ENCODE peak calls at places on chromosomes 6 and 20, in eight cellular contexts. Q, V, E, K, M, R, B and P are unnamed samples.
A peak's percentile ranks its signal among the peaks of the same experiment; 100 is the strongest.

GRCh38 chr20:20363449-20364015 is 4.4 kb upstream of the INSM1 start:
- DNase-seq in V (no peak), R (no peak), Q (no peak), B (no peak), M (no peak), E (no peak), K (peak; percentile 54), P (no peak)

GRCh38 chr20:19738936-19739335 is 19.1 kb upstream of the RIN2 start:
- DNase-seq in V (no peak), E (no peak), K (no peak), M (no peak), Q (no peak), B (no peak), R (no peak), P (no peak)

GRCh38 chr6:132053523-132053922 is 102.4 kb upstream of the CCN2 start:
- DNase-seq in E (no peak), R (no peak), B (no peak), K (no peak), V (no peak), M (no peak), Q (no peak), P (no peak)

GRCh38 chr6:125191916-125192609 is 38.5 kb downstream of the TPD52L1 start:
- DNase-seq in K (peak; percentile 54), E (peak; percentile 54), M (peak; percentile 4), B (no peak), R (peak; percentile 56), V (no peak), Q (peak; percentile 15), P (no peak)

GRCh38 chr20:56702931-56703840 is 74.1 kb downstream of the TFAP2C start:
- DNase-seq in Q (no peak), B (no peak), V (no peak), K (no peak), M (no peak), R (peak; percentile 93), E (no peak), P (no peak)

GRCh38 chr20:50188879-50189680 is 1.6 kb upstream of the CEBPB start:
- DNase-seq in V (no peak), E (no peak), Q (no peak), M (no peak), K (no peak), B (no peak), R (no peak), P (no peak)

GRCh38 chr20:46218656-46219055 is 89.6 kb downstream of the CDH22 start:
- DNase-seq in V (no peak), K (no peak), M (no peak), E (no peak), B (no peak), Q (no peak), R (no peak), P (no peak)

GRCh38 chr20:840858-841567 is 7.5 kb downstream of the FAM110A start:
- DNase-seq in R (peak; percentile 61), B (peak; percentile 82), Q (no peak), M (no peak), K (no peak), V (peak; percentile 32), E (no peak), P (no peak)

GRCh38 chr6:80272988-80273387 is 166.5 kb downstream of the BCKDHB start:
- DNase-seq in V (no peak), E (no peak), R (no peak), Q (no peak), B (no peak), M (no peak), K (no peak), P (no peak)

GRCh38 chr6:133132583-133132982 is 108.6 kb upstream of the EYA4 start:
- DNase-seq in R (no peak), V (no peak), K (no peak), B (no peak), E (no peak), Q (no peak), M (no peak), P (peak; percentile 9)

GRCh38 chr20:46135856-46136633 is 17.9 kb downstream of the CD40 start:
- DNase-seq in Q (no peak), E (no peak), B (no peak), V (no peak), M (no peak), R (no peak), K (no peak), P (no peak)

GRCh38 chr20:61896058-61896961 is 169.4 kb downstream of the TAF4 start:
- DNase-seq in Q (no peak), M (no peak), R (no peak), K (peak; percentile 77), B (peak; percentile 49), E (peak; percentile 67), V (no peak), P (no peak)

GRCh38 chr6:167030222-167031072 is 31.2 kb downstream of the CEP43 start:
- DNase-seq in B (no peak), K (no peak), E (no peak), R (no peak), M (no peak), V (no peak), Q (no peak), P (no peak)

GRCh38 chr20:45470939-45471338 is 1.4 kb downstream of the WFDC2 start:
- DNase-seq in R (no peak), K (no peak), B (no peak), E (no peak), Q (no peak), M (no peak), V (no peak), P (no peak)

GRCh38 chr6:46651766-46652165 is 852 bp downstream of the CYP39A1 start:
- DNase-seq in K (no peak), B (no peak), V (no peak), E (no peak), Q (no peak), R (no peak), M (no peak), P (no peak)

GRCh38 chr6:69216127-69216526 is 580.7 kb downstream of the LMBRD1 start:
- DNase-seq in B (no peak), Q (no peak), E (no peak), V (no peak), M (no peak), K (no peak), R (no peak), P (no peak)

GRCh38 chr6:150183105-150183504 is 40.3 kb downstream of the PPP1R14C start:
- DNase-seq in M (no peak), B (no peak), Q (no peak), E (no peak), V (no peak), K (no peak), R (no peak), P (no peak)

GRCh38 chr6:95819461-95819860 is 196.3 kb upstream of the FUT9 start:
- DNase-seq in K (no peak), Q (no peak), V (no peak), B (no peak), M (no peak), R (no peak), E (no peak), P (no peak)

GRCh38 chr6:95815389-95816056 is 200.3 kb upstream of the FUT9 start:
- DNase-seq in K (no peak), Q (no peak), E (no peak), B (no peak), R (no peak), M (no peak), V (no peak), P (no peak)

DNA sequence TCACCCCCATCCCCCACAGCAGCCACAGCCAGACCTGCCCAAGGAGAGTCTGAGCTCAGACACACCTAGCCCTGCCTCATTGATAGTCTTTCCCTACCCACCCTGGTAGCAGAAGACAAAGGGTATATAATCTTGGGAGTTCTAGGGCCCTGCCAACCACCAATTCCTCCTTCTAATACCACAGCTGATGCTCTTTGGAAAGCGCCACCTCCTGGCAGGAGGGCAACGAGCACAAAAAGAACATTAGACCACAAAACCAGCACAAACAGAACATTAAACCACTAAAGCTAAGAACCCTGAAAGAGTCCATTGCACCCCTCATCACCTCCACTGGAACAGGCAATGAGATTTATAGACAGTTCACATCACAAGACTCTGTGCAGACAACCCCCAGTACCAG is 195.8 kb upstream of the FUT9 start:
- DNase-seq in R (no peak), V (no peak), M (no peak), Q (no peak), K (no peak), E (no peak), B (no peak), P (no peak)
- TF ChIP-seq CTCF in R (no peak), V (no peak), M (no peak), Q (no peak), K (no peak), E (peak; percentile 5), B (no peak), P (no peak)

GRCh38 chr20:32621914-32622584 is 36.9 kb upstream of the NOL4L start:
- DNase-seq in B (no peak), M (no peak), R (no peak), Q (no peak), K (no peak), V (no peak), E (no peak), P (no peak)

GRCh38 chr20:32622585-32623468 is 37.7 kb upstream of the NOL4L start:
- DNase-seq in R (no peak), E (no peak), M (no peak), V (no peak), K (no peak), B (no peak), Q (no peak), P (no peak)

GRCh38 chr20:32625996-32626395 is 40.9 kb upstream of the NOL4L start:
- DNase-seq in B (no peak), V (no peak), E (no peak), M (no peak), R (no peak), K (no peak), Q (no peak), P (no peak)

GRCh38 chr20:32624687-32625345 is 39.7 kb upstream of the NOL4L start:
- DNase-seq in E (no peak), R (no peak), K (no peak), M (no peak), B (no peak), V (no peak), Q (no peak), P (no peak)

GRCh38 chr20:32623667-32624157 is 38.6 kb upstream of the NOL4L start:
- DNase-seq in B (no peak), R (no peak), E (no peak), K (no peak), V (no peak), M (no peak), Q (no peak), P (no peak)
- TF ChIP-seq CTCF in B (no peak), R (no peak), E (no peak), K (peak; percentile 45), V (no peak), M (no peak), Q (no peak), P (no peak)

GRCh38 chr6:169494038-169494437 is 207.8 kb downstream of the WDR27 start:
- DNase-seq in M (no peak), K (no peak), E (no peak), B (no peak), Q (no peak), V (no peak), R (no peak), P (no peak)
- TF ChIP-seq CTCF in M (no peak), K (no peak), E (no peak), B (no peak), Q (no peak), V (no peak), R (no peak), P (no peak)

DNA sequence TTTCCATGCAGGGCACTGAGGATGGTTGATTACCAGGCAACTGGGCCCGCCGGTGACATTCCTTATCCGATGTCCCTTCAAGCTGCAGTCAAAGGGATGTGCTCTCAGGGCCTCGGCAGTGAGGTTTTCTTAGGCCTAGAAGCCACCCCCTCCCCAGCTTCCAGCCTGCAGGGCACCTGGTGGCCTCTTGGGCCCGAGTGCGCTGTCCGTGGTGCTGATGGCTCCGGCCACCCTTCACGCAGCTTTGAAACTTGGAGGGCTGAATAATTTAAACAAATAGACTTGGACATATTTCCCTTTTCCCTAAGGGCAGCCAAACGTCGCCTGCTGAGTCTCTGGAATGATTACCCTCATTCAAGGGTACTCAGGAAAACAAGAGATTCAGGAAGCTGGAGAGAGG is 8.9 kb upstream of the MLN start:
- DNase-seq in B (peak; percentile 35), V (no peak), K (peak; percentile 43), Q (peak; percentile 9), R (no peak), E (peak; percentile 65), M (no peak), P (no peak)
- TF ChIP-seq CTCF in B (no peak), V (no peak), K (no peak), Q (no peak), R (no peak), E (no peak), M (peak; percentile 33), P (peak; percentile 53)